ENCODE peak calls at places on chromosomes 11 and 22, in four cellular contexts. M, W, A and U are unnamed samples.

GRCh38 chr11:14342906-14343305 is 16.1 kb downstream of the RRAS2 start:
- DNase-seq in A (no peak), M (no peak), W (no peak), U (no peak)

GRCh38 chr11:13278620-13279486 is 1.3 kb downstream of the BMAL1 start:
- DNase-seq in W (no peak), A (no peak), M (peak), U (no peak)

GRCh38 chr11:110782616-110783015 is 70.4 kb upstream of the ARHGAP20 start:
- DNase-seq in A (no peak), W (no peak), M (no peak), U (no peak)

GRCh38 chr11:44324787-44325525 is 15.0 kb upstream of the ALX4 start:
- DNase-seq in A (no peak), M (no peak), W (no peak), U (no peak)

GRCh38 chr11:123351375-123351774 is 78.7 kb upstream of the GRAMD1B start:
- DNase-seq in A (no peak), W (no peak), M (peak), U (no peak)

GRCh38 chr22:29195964-29196666 is 9.6 kb upstream of the EMID1 start:
- DNase-seq in A (no peak), M (no peak), W (no peak), U (no peak)

GRCh38 chr11:47186076-47186936 is at the start of gene PACSIN3:
- DNase-seq in W (no peak), A (peak), M (peak), U (no peak)

GRCh38 chr11:111736621-111737055 is 29.6 kb downstream of the PPP2R1B start:
- DNase-seq in M (no peak), W (no peak), A (no peak), U (no peak)

GRCh38 chr22:49827853-49828598 is at the start of gene BRD1:
- DNase-seq in A (no peak), W (no peak), M (no peak), U (no peak)

GRCh38 chr11:111452146-111452545 is 60.0 kb downstream of the BTG4 start:
- DNase-seq in M (peak), W (no peak), A (no peak), U (no peak)

GRCh38 chr22:36163497-36163896 is 2.9 kb upstream of the APOL3 start:
- DNase-seq in W (no peak), A (no peak), M (no peak), U (no peak)

GRCh38 chr11:74018331-74019005 is 9.6 kb upstream of the UCP3 start:
- DNase-seq in W (no peak), A (no peak), M (no peak), U (no peak)

GRCh38 chr11:35390737-35391682 is 28.3 kb downstream of the SLC1A2 start:
- DNase-seq in A (no peak), W (peak), M (no peak), U (no peak)

DNA sequence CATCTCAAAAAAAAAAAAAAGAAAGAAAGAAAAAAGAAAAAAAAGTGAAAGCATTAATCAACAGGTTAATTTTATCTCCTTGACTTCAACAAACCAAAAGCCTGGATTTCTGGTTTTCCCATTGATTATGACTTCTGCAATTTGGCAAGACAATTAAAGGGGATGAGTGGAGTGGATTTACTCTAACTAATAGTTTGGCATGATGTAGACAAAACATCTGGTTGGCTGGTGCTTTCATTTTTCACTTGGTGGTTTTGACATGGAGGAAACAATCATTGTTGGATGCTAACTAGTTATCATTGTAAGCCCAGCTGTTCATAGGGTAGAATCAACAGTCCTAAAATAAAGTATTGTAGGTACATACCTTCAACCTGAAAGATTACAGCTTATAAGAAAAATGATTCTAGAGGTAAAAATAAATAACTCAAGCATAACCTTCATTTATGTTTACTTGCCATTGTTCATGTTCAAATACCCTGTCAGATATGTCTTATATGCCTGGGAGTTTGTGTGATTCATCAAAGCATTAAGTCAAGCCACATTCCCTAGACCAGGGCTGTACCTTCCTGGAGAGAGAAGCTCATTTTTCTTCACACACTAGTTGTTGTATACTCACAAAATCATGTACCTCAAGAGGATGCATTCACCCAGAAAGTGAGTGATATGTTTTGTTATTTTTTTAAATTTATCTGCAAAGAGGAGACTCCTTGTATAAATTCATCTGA is 15.1 kb downstream of the FIBIN start:
- DNase-seq in M (no peak), W (no peak), A (no peak), U (no peak)
- TF ChIP-seq EGR1 in M (no peak), W (no peak), A (no peak), U (no peak)

GRCh38 chr11:75966546-75967287 is 151.7 kb downstream of the UVRAG start:
- DNase-seq in W (no peak), M (no peak), A (no peak), U (peak)
- TF ChIP-seq SIN3A in W (no peak), M (no peak), A (no peak), U (no peak)

GRCh38 chr11:64746486-64746885 is 2.5 kb upstream of the RASGRP2 start:
- DNase-seq in A (no peak), W (no peak), M (no peak), U (no peak)
- TF ChIP-seq EGR1 in A (no peak), W (no peak), M (no peak), U (no peak)

GRCh38 chr11:115982666-115983065 is 478.5 kb upstream of the CADM1 start:
- DNase-seq in A (no peak), M (no peak), W (no peak), U (no peak)

GRCh38 chr11:115990004-115990447 is 485.8 kb upstream of the CADM1 start:
- DNase-seq in A (peak), M (peak), W (no peak), U (no peak)

GRCh38 chr11:115981814-115982471 is 477.7 kb upstream of the CADM1 start:
- DNase-seq in A (no peak), M (no peak), W (no peak), U (no peak)

GRCh38 chr11:115984228-115984627 is 480.0 kb upstream of the CADM1 start:
- DNase-seq in A (no peak), W (no peak), M (no peak), U (no peak)

GRCh38 chr11:115985896-115986295 is 481.7 kb upstream of the CADM1 start:
- DNase-seq in M (no peak), A (no peak), W (no peak), U (no peak)
- TF ChIP-seq SIN3A in M (no peak), A (no peak), W (no peak), U (no peak)

DNA sequence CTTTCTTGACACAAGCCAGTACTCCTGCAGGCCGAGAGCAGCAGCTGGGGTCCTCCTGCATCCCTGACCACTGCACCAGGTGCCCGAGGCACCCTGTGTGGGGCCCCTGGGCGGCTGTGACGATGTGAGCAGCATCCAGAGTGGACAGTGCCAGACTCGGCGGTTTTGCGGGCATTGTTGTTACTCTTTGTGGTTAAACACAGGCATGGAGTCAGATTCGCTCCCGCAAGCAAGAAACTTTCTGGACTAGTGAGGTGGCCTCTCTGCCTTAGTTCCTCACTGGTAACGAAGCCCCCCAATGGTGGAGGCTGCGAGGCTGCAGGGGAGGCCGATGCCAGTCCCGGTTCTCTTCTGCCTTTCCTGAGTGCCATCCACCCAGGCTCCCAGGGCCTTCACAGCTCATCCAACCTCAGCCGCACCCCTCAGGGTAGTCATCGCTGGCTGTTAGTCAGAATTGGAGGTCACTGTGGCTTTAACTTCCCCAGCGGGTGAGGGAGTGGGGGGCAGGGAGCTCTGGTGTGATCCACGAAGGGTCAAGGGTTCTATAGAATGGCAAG is 3.7 kb upstream of the CLDN5 start:
- DNase-seq in A (peak), W (no peak), M (no peak), U (no peak)
- TF ChIP-seq EGR1 in A (no peak), W (no peak), M (no peak), U (no peak)

GRCh38 chr22:44425356-44425755 is 72.7 kb downstream of the RTL6 start:
- DNase-seq in W (no peak), M (no peak), A (no peak), U (no peak)

GRCh38 chr22:44424867-44425351 is 73.1 kb downstream of the RTL6 start:
- DNase-seq in A (no peak), M (no peak), W (no peak), U (no peak)

GRCh38 chr22:44423556-44423955 is 74.5 kb downstream of the RTL6 start:
- DNase-seq in M (no peak), A (no peak), W (no peak), U (no peak)

GRCh38 chr22:44424131-44424711 is 73.8 kb downstream of the RTL6 start:
- DNase-seq in M (no peak), W (no peak), A (no peak), U (no peak)

GRCh38 chr22:44422742-44423370 is 75.2 kb downstream of the RTL6 start:
- DNase-seq in A (no peak), M (no peak), W (no peak), U (no peak)
- TF ChIP-seq SIN3A in A (no peak), M (no peak), W (no peak), U (no peak)

DNA sequence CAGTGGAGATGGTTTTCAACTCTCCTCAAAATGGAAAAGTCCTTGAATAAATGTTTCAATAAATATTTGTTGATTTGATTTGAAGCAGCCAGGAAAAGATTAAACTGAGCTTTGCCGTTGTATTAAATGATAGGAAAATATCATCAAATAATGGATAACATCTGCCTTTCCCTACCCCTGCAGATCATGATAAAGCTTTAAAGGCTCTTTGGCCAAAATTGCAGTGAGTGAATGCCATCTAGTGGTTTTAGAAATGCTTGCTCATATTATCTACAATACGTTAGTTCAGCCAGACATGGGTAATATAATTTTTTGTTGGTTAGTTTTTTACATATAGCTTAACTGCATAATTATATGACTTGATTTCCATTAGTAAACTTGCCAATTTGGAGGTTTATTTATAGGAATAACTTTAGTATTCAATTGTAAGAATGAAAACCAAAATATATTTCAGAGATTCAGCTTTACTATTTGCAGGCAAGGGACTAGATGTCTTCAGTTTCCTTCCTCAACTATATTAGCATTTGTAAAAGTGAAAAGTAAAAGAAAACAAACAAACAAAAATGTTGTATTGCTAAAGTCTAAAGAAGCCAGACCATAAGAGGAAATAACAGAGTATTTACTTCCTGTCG is 159.2 kb downstream of the MSANTD4 start:
- DNase-seq in W (no peak), M (no peak), A (no peak), U (peak)
- TF ChIP-seq EGR1 in W (no peak), M (no peak), A (no peak), U (no peak)

GRCh38 chr11:64299847-64300648 is at the start of gene CATSPERZ:
- DNase-seq in A (no peak), M (peak), W (no peak), U (no peak)
- TF ChIP-seq SIN3A in A (no peak), M (no peak), W (no peak), U (no peak)

GRCh38 chr11:395866-396265 is 1.9 kb downstream of the PKP3 start:
- DNase-seq in A (no peak), W (no peak), M (no peak), U (no peak)

GRCh38 chr11:393219-394033 is 583 bp upstream of the PKP3 start:
- DNase-seq in W (no peak), A (peak), M (no peak), U (peak)

GRCh38 chr11:392102-392777 is 1.8 kb upstream of the PKP3 start:
- DNase-seq in M (no peak), A (no peak), W (no peak), U (no peak)

GRCh38 chr11:394858-395655 is 1.0 kb downstream of the PKP3 start:
- DNase-seq in A (peak), W (no peak), M (no peak), U (no peak)

DNA sequence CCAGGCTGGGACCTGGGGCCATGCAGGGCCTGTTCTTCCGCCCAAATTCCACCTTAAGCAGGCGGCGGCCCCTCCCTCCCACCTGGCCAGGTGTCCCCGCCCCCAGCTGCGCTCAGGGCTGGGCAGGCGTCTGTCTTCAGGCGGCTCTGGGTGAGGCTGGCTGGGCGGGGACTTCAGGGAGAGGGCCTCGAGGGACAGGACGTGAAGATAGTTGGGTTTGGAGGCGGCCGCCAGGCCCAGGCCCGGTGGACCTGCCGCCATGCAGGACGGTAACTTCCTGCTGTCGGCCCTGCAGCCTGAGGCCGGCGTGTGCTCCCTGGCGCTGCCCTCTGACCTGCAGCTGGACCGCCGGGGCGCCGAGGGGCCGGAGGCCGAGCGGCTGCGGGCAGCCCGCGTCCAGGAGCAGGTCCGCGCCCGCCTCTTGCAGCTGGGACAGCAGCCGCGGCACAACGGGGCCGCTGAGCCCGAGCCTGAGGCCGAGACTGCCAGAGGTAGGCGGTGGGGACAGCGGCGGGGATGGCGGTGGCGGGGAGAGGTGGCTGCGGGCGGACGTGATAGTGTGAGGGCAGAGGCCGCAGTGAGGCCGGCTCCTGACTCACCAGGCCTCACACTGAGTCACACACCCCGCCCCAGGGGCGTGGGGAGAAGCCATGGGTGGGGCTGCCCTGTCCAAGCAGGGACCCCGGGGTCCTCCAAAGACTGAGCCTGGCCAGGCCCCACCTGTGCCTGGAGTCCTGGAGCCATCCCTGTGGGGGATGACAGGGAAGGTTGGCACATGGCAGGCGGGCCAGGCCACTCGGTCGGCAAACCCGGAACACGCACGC is at the start of gene PKP3:
- DNase-seq in M (no peak), A (peak), W (no peak), U (peak)
- TF ChIP-seq EGR1 in M (no peak), A (peak), W (no peak), U (no peak)